ENCODE peak calls at places on chromosomes 4 and X, in four cellular contexts. F is K562, M is A549, E is HepG2. L is an unnamed sample.

GRCh38 chr4:180134116-180134866 is 2108.9 kb upstream of the TENM3 start:
- ATAC-seq in M (peak; percentile 35), F (no peak), E (peak; percentile 35), L (no peak)

GRCh38 chr4:169958629-169959028 is 67.6 kb downstream of the MFAP3L start:
- ATAC-seq in E (no peak), F (no peak), M (no peak), L (no peak)

GRCh38 chr4:144509088-144509854 is 136.7 kb upstream of the HHIP start:
- ATAC-seq in E (no peak), F (no peak), M (no peak), L (no peak)

GRCh38 chr4:2172627-2173231 is 69.2 kb downstream of the HAUS3 start:
- ATAC-seq in F (peak; percentile 20), E (peak; percentile 82), M (no peak), L (no peak)

GRCh38 chrX:151177141-151178027 is 1.0 kb downstream of the GPR50 start:
- ATAC-seq in E (peak; percentile 93), F (no peak), M (peak; percentile 83), L (no peak)

GRCh38 chr4:166318810-166319525 is 445.9 kb downstream of the TLL1 start:
- ATAC-seq in M (peak; percentile 87), E (no peak), F (no peak), L (no peak)

GRCh38 chr4:158236304-158237030 is 26.2 kb downstream of the TMEM144 start:
- ATAC-seq in M (no peak), F (no peak), E (no peak), L (no peak)

GRCh38 chr4:112358952-112359749 is 62.0 kb downstream of the ALPK1 start:
- ATAC-seq in F (peak; percentile 22), M (no peak), E (no peak), L (no peak)

GRCh38 chr4:11341337-11342043 is 87.2 kb downstream of the HS3ST1 start:
- ATAC-seq in F (no peak), E (no peak), M (no peak), L (no peak)

GRCh38 chrX:73127700-73128241 is 48.5 kb upstream of the PABPC1L2A start:
- ATAC-seq in E (no peak), F (peak; percentile 42), M (peak; percentile 51), L (peak; percentile 28)

GRCh38 chr4:111435986-111436744 is 709.1 kb upstream of the FAM241A start:
- ATAC-seq in F (no peak), E (no peak), M (no peak), L (no peak)

DNA sequence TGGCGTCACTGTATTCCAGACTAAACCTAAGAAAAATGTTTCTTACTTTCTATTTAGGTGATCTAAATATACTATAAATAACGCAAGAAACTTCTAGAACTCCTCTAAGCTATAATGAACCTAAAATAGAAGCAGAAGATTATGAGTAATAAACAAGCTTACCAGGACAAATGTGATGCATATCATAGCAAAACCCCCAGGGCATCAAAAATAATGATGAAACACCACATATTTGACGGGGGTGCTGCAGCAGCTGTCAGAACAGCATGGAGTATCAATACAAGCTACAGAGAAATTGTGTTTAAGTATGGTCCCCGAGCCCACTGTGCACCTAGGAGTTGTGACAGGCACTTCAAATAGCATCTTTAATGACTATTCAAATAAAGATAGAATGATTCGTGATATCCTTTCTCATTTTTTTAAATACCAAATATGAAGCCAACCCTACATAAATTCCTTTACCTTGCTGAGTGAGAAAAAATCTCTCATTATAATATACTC is 337.3 kb downstream of the CENPC start:
- ATAC-seq in M (no peak), F (no peak), E (no peak), L (no peak)
- TF ChIP-seq EP300 in M (no peak), F (no peak), E (no peak), L (no peak)

GRCh38 chrX:129540068-129540653 is at the start of gene OCRL:
- ATAC-seq in M (peak; percentile 99), E (peak; percentile 94), F (peak; percentile 99), L (peak; percentile 87)
- H3K27ac ChIP-seq in M (peak within 1 kb of the TSS; percentile 96), E (peak within 1 kb of the TSS; percentile 84), F (peak within 1 kb of the TSS; percentile 76), L (peak within 1 kb of the TSS; percentile 91)

GRCh38 chr4:33390977-33391376 is 2670.8 kb downstream of the PCDH7 start:
- ATAC-seq in M (no peak), E (no peak), F (no peak), L (no peak)
- TF ChIP-seq EP300 in M (no peak), E (no peak), F (no peak), L (no peak)

GRCh38 chr4:102620697-102621497 is 119.7 kb downstream of the NFKB1 start:
- ATAC-seq in F (peak; percentile 95), E (peak; percentile 93), M (peak; percentile 95), L (peak; percentile 84)
- H3K27ac ChIP-seq in F (no peak overlapping the region), E (peak overlapping the region; percentile 88), M (peak overlapping the region; percentile 87), L (no peak overlapping the region)

GRCh38 chr4:121799888-121800501 is 1.1 kb upstream of the EXOSC9 start:
- ATAC-seq in E (no peak), M (no peak), F (peak; percentile 7), L (no peak)

GRCh38 chr4:121801715-121802075 is 572 bp downstream of the EXOSC9 start:
- ATAC-seq in E (no peak), M (no peak), F (no peak), L (no peak)

GRCh38 chr4:121800638-121800960 is 524 bp upstream of the EXOSC9 start:
- ATAC-seq in M (peak; percentile 26), F (peak; percentile 62), E (peak; percentile 38), L (peak; percentile 35)

GRCh38 chr4:121799208-121799823 is 1.8 kb upstream of the EXOSC9 start:
- ATAC-seq in F (no peak), M (no peak), E (peak; percentile 5), L (no peak)

DNA sequence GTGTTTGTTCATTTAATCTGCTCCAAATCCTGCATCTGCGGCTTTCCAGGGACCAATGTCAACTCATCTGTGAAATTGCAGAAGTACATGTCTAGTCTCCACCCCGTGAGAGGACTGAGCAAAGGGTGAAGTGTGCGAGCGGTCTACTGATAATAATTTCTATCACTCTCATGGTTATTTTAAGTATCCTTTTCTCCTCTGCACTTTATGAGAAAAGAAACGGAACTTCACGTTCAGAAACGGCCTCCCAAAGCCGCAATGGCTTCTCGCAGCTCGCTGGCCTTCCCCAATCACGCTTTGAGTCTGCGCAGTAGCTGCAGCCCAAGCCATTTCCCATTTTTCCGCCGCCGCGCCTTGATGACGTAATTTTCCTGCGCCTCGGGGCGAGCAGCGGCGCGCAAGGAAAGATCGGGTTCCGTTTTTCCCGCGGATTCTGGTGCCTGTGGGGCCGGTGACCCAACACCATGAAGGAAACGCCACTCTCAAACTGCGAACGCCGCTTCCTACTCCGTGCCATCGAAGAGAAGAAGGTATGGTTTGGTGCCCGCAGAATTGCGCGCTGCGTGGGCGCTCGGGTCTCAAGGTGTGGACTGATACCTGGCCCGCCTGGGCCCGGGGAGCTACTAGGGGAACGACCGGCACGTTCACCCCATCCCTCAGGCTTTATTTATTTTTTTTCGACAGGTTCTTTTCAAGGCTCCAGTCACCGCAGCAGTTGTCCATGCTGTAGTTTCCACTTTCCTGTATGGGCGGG is at the start of gene EXOSC9:
- ATAC-seq in F (peak; percentile 85), M (peak; percentile 93), E (peak; percentile 87), L (peak; percentile 95)
- TF ChIP-seq EP300 in F (no peak), M (no peak), E (no peak), L (no peak)

GRCh38 chr4:71261633-71262121 is 77.1 kb upstream of the SLC4A4 start:
- ATAC-seq in F (no peak), M (no peak), E (no peak), L (no peak)
- H3K27ac ChIP-seq in F (no peak overlapping the region), M (no peak overlapping the region), E (no peak overlapping the region), L (no peak overlapping the region)

DNA sequence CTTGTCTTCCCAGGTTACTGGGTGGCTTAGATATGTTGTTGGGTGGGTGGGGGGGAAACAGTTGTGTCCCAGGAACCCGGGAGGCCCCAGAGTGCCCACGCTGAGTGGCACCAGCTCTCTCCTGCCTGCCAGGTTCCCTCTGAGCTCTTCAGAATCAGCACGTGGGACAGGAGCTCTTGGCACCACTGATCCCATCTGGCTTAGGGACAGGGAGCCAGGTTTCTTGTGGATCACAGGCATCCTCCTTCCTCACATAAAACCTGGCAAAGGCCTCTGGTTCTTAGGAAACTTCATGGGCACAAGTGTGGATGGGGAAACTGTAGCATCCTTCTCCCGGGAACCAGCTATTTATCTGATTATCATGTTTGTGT is 3.4 kb downstream of the GPR78 start:
- ATAC-seq in M (no peak), E (no peak), F (no peak), L (no peak)
- TF ChIP-seq EP300 in M (no peak), E (no peak), F (no peak), L (no peak)

GRCh38 chrX:81414630-81415029 is 212.7 kb downstream of the SH3BGRL start:
- ATAC-seq in M (no peak), F (no peak), E (no peak), L (no peak)

GRCh38 chrX:81411517-81411916 is 209.6 kb downstream of the SH3BGRL start:
- ATAC-seq in E (no peak), F (no peak), M (no peak), L (no peak)

DNA sequence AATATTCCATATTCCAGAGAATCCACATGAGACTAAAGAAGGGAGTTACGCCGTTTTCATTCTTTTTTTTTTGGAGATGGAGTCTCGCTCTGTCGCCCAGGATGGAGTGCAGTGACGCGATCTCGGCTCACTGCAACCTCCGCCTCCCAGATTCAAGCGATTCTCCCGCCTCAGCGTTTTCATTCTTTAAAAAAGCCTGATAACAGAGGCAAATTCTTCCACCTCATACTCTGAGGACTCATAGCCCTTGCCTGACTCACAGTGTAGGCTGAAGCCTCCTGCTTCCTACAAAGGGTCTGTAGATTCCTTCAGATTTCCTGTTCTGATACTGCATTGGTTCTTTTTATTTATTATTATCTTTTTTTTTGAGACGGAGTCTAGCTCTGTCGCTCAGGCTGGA is 210.5 kb downstream of the SH3BGRL start:
- ATAC-seq in F (no peak), M (no peak), E (no peak), L (no peak)
- H3K27ac ChIP-seq in F (no peak overlapping the region), M (no peak overlapping the region), E (no peak overlapping the region), L (no peak overlapping the region)

GRCh38 chrX:45518552-45518951 is 317.9 kb upstream of the DIPK2B start:
- ATAC-seq in M (no peak), E (no peak), F (no peak), L (no peak)

GRCh38 chrX:45513042-45513441 is 312.4 kb upstream of the DIPK2B start:
- ATAC-seq in M (no peak), F (no peak), E (no peak), L (no peak)

GRCh38 chrX:45517090-45517973 is 316.7 kb upstream of the DIPK2B start:
- ATAC-seq in E (no peak), F (no peak), M (no peak), L (no peak)

DNA sequence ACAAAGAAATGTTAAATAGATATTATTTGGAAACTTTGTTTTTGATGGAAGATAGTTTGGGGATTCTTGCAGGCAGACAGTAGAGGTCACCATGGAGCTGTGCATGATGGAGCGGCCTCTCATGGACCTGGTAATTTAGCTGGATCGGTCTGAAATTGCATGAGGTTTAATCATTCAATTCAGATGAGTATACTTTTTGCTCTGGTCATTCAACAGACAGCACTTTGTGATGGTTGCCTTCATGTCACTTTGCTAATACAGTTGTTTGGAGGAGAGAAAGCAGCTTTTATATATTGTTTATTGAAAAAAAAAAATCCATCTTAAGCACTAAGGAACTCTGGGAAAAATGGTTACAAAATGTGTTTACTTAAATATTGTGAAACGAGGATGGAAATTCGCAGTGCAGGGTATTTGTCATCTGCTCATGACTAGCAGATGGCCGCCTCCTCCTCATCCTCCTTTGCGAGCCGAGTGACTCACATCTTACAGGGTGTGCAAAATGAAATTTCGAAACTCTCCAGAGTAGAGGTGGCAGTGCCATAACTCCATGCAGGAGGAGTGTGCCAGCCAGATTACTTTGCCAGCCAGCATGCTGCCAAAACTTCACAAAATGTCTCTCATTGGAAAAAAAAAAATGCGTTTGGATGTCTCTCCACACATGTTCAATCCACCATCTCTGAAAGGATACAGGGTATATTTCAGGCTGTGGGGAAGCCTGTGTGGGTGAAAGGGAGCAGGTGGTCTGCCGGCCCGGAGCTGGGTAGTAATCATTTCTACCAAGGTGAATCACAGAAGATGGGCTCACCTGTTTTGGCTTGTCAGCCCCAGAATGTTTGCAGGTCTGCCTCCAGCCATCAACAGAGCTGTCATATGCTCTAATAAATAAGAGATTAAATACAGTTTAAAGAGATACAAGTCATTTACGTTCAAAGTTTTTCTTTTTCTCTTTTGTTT is 314.9 kb upstream of the DIPK2B start:
- ATAC-seq in M (peak; percentile 95), F (peak; percentile 63), E (peak; percentile 85), L (peak; percentile 94)
- TF ChIP-seq EP300 in M (peak; percentile 91), F (no peak), E (no peak), L (no peak)